ENCODE peak calls at places on chromosomes 13 and 19, in ten cellular contexts. One of them, this sample, is unnamed.

GRCh38 chr19:46785980-46786235 is 2.5 kb downstream of the SLC1A5 start:
- DNase-seq in mucosa of descending colon: no peak
- DNase-seq in brain microvascular endothelial cell: no peak
- DNase-seq in psoas muscle: no peak
- DNase-seq in neural progenitor cell: no peak
- DNase-seq in choroid plexus epithelial cell: no peak
- DNase-seq in cardiac muscle cell: no peak
- DNase-seq in spleen: no peak
- DNase-seq in tibial artery: no peak
- DNase-seq in body of pancreas: no peak
- DNase-seq in this sample: no peak

GRCh38 chr19:13902993-13903555 is 2.8 kb downstream of the BRME1 start:
- DNase-seq in body of pancreas: no peak
- DNase-seq in psoas muscle: no peak
- DNase-seq in choroid plexus epithelial cell: peak
- DNase-seq in tibial artery: no peak
- DNase-seq in brain microvascular endothelial cell: no peak
- DNase-seq in spleen: no peak
- DNase-seq in neural progenitor cell: no peak
- DNase-seq in cardiac muscle cell: peak
- DNase-seq in mucosa of descending colon: no peak
- DNase-seq in this sample: peak

GRCh38 chr13:74015137-74015536 is 119.1 kb downstream of the KLF12 start:
- DNase-seq in cardiac muscle cell: peak
- DNase-seq in choroid plexus epithelial cell: peak
- DNase-seq in neural progenitor cell: no peak
- DNase-seq in brain microvascular endothelial cell: no peak
- DNase-seq in mucosa of descending colon: no peak
- DNase-seq in body of pancreas: no peak
- DNase-seq in psoas muscle: no peak
- DNase-seq in spleen: no peak
- DNase-seq in tibial artery: no peak
- DNase-seq in this sample: no peak

GRCh38 chr19:19094513-19094912 is 30.7 kb downstream of the SLC25A42 start:
- DNase-seq in body of pancreas: no peak
- DNase-seq in mucosa of descending colon: no peak
- DNase-seq in choroid plexus epithelial cell: no peak
- DNase-seq in neural progenitor cell: no peak
- DNase-seq in spleen: no peak
- DNase-seq in psoas muscle: no peak
- DNase-seq in tibial artery: no peak
- DNase-seq in cardiac muscle cell: no peak
- DNase-seq in brain microvascular endothelial cell: no peak
- DNase-seq in this sample: no peak

GRCh38 chr19:16198363-16198636 is 589 bp downstream of the AP1M1 start:
- DNase-seq in brain microvascular endothelial cell: no peak
- DNase-seq in choroid plexus epithelial cell: no peak
- DNase-seq in mucosa of descending colon: peak
- DNase-seq in tibial artery: no peak
- DNase-seq in neural progenitor cell: no peak
- DNase-seq in spleen: peak
- DNase-seq in psoas muscle: no peak
- DNase-seq in body of pancreas: no peak
- DNase-seq in cardiac muscle cell: no peak
- DNase-seq in this sample: no peak

GRCh38 chr13:82116422-82116989 is 1765.8 kb downstream of the SLITRK1 start:
- DNase-seq in choroid plexus epithelial cell: no peak
- DNase-seq in mucosa of descending colon: no peak
- DNase-seq in spleen: no peak
- DNase-seq in psoas muscle: no peak
- DNase-seq in body of pancreas: no peak
- DNase-seq in tibial artery: no peak
- DNase-seq in cardiac muscle cell: no peak
- DNase-seq in neural progenitor cell: no peak
- DNase-seq in brain microvascular endothelial cell: no peak
- DNase-seq in this sample: no peak

GRCh38 chr13:28251462-28251861 is 113.1 kb downstream of the PAN3 start:
- DNase-seq in choroid plexus epithelial cell: no peak
- DNase-seq in cardiac muscle cell: no peak
- DNase-seq in body of pancreas: no peak
- DNase-seq in neural progenitor cell: no peak
- DNase-seq in mucosa of descending colon: no peak
- DNase-seq in psoas muscle: no peak
- DNase-seq in tibial artery: no peak
- DNase-seq in spleen: no peak
- DNase-seq in brain microvascular endothelial cell: no peak
- DNase-seq in this sample: no peak

GRCh38 chr19:35502751-35503150 is 10.7 kb downstream of the DMKN start:
- DNase-seq in brain microvascular endothelial cell: no peak
- DNase-seq in body of pancreas: no peak
- DNase-seq in neural progenitor cell: no peak
- DNase-seq in spleen: no peak
- DNase-seq in psoas muscle: no peak
- DNase-seq in mucosa of descending colon: no peak
- DNase-seq in choroid plexus epithelial cell: no peak
- DNase-seq in tibial artery: no peak
- DNase-seq in cardiac muscle cell: no peak
- DNase-seq in this sample: no peak

GRCh38 chr13:21917046-21918010 is 246.5 kb downstream of the FGF9 start:
- DNase-seq in neural progenitor cell: no peak
- DNase-seq in choroid plexus epithelial cell: no peak
- DNase-seq in mucosa of descending colon: no peak
- DNase-seq in psoas muscle: no peak
- DNase-seq in cardiac muscle cell: no peak
- DNase-seq in tibial artery: no peak
- DNase-seq in body of pancreas: no peak
- DNase-seq in brain microvascular endothelial cell: no peak
- DNase-seq in spleen: no peak
- DNase-seq in this sample: no peak

GRCh38 chr13:102300379-102300778 is 101.5 kb downstream of the FGF14 start:
- DNase-seq in mucosa of descending colon: no peak
- DNase-seq in cardiac muscle cell: no peak
- DNase-seq in brain microvascular endothelial cell: no peak
- DNase-seq in body of pancreas: no peak
- DNase-seq in spleen: no peak
- DNase-seq in psoas muscle: no peak
- DNase-seq in neural progenitor cell: no peak
- DNase-seq in choroid plexus epithelial cell: no peak
- DNase-seq in tibial artery: no peak
- DNase-seq in this sample: no peak

GRCh38 chr13:30551194-30551593 is 66.5 kb upstream of the USPL1 start:
- DNase-seq in spleen: no peak
- DNase-seq in neural progenitor cell: peak
- DNase-seq in cardiac muscle cell: peak
- DNase-seq in psoas muscle: no peak
- DNase-seq in tibial artery: no peak
- DNase-seq in mucosa of descending colon: no peak
- DNase-seq in choroid plexus epithelial cell: peak
- DNase-seq in body of pancreas: peak
- DNase-seq in brain microvascular endothelial cell: no peak
- DNase-seq in this sample: peak

GRCh38 chr13:46620029-46620428 is 67.1 kb downstream of the LRCH1 start:
- DNase-seq in choroid plexus epithelial cell: no peak
- DNase-seq in mucosa of descending colon: no peak
- DNase-seq in tibial artery: no peak
- DNase-seq in body of pancreas: no peak
- DNase-seq in psoas muscle: no peak
- DNase-seq in cardiac muscle cell: no peak
- DNase-seq in brain microvascular endothelial cell: no peak
- DNase-seq in neural progenitor cell: no peak
- DNase-seq in spleen: no peak
- DNase-seq in this sample: no peak

GRCh38 chr13:49895826-49896225 is 40.3 kb downstream of the SPRYD7 start:
- DNase-seq in cardiac muscle cell: no peak
- DNase-seq in mucosa of descending colon: no peak
- DNase-seq in tibial artery: no peak
- DNase-seq in brain microvascular endothelial cell: no peak
- DNase-seq in psoas muscle: no peak
- DNase-seq in neural progenitor cell: no peak
- DNase-seq in body of pancreas: no peak
- DNase-seq in choroid plexus epithelial cell: no peak
- DNase-seq in spleen: no peak
- DNase-seq in this sample: no peak

GRCh38 chr13:44573790-44574465 is 2.2 kb downstream of the TSC22D1 start:
- DNase-seq in neural progenitor cell: peak
- DNase-seq in mucosa of descending colon: no peak
- DNase-seq in psoas muscle: peak
- DNase-seq in tibial artery: no peak
- DNase-seq in spleen: no peak
- DNase-seq in brain microvascular endothelial cell: peak
- DNase-seq in choroid plexus epithelial cell: peak
- DNase-seq in body of pancreas: peak
- DNase-seq in cardiac muscle cell: peak
- DNase-seq in this sample: peak
- H3K4me3 ChIP-seq in neural progenitor cell: peak
- H3K4me3 ChIP-seq in mucosa of descending colon: no peak
- H3K4me3 ChIP-seq in psoas muscle: peak
- H3K4me3 ChIP-seq in tibial artery: peak
- H3K4me3 ChIP-seq in spleen: no peak
- H3K4me3 ChIP-seq in brain microvascular endothelial cell: peak
- H3K4me3 ChIP-seq in choroid plexus epithelial cell: peak
- H3K4me3 ChIP-seq in body of pancreas: no peak
- H3K4me3 ChIP-seq in cardiac muscle cell: no peak
- H3K4me3 ChIP-seq in this sample: no peak

GRCh38 chr19:480016-480855 is 16.1 kb upstream of the MADCAM1 start:
- DNase-seq in mucosa of descending colon: no peak
- DNase-seq in tibial artery: peak
- DNase-seq in brain microvascular endothelial cell: peak
- DNase-seq in choroid plexus epithelial cell: peak
- DNase-seq in psoas muscle: peak
- DNase-seq in neural progenitor cell: peak
- DNase-seq in spleen: peak
- DNase-seq in cardiac muscle cell: peak
- DNase-seq in body of pancreas: peak
- DNase-seq in this sample: peak
- TF ChIP-seq CTCF in mucosa of descending colon: peak
- TF ChIP-seq CTCF in tibial artery: peak
- TF ChIP-seq CTCF in brain microvascular endothelial cell: peak
- TF ChIP-seq CTCF in choroid plexus epithelial cell: peak
- TF ChIP-seq CTCF in psoas muscle: peak
- TF ChIP-seq CTCF in neural progenitor cell: peak
- TF ChIP-seq CTCF in spleen: peak
- TF ChIP-seq CTCF in cardiac muscle cell: peak
- TF ChIP-seq CTCF in body of pancreas: peak
- TF ChIP-seq CTCF in this sample: peak

GRCh38 chr19:10293637-10294367 is 4.0 kb downstream of the ICAM5 start:
- DNase-seq in psoas muscle: no peak
- DNase-seq in tibial artery: no peak
- DNase-seq in choroid plexus epithelial cell: no peak
- DNase-seq in cardiac muscle cell: no peak
- DNase-seq in neural progenitor cell: peak
- DNase-seq in brain microvascular endothelial cell: no peak
- DNase-seq in spleen: no peak
- DNase-seq in body of pancreas: no peak
- DNase-seq in mucosa of descending colon: no peak
- DNase-seq in this sample: no peak

GRCh38 chr19:10295847-10296591 is 6.3 kb downstream of the ICAM5 start:
- DNase-seq in mucosa of descending colon: no peak
- DNase-seq in psoas muscle: no peak
- DNase-seq in tibial artery: no peak
- DNase-seq in cardiac muscle cell: no peak
- DNase-seq in neural progenitor cell: peak
- DNase-seq in brain microvascular endothelial cell: no peak
- DNase-seq in body of pancreas: no peak
- DNase-seq in spleen: no peak
- DNase-seq in choroid plexus epithelial cell: no peak
- DNase-seq in this sample: no peak

GRCh38 chr19:10292789-10293636 is 3.3 kb downstream of the ICAM5 start:
- DNase-seq in mucosa of descending colon: peak
- DNase-seq in body of pancreas: no peak
- DNase-seq in neural progenitor cell: peak
- DNase-seq in tibial artery: no peak
- DNase-seq in cardiac muscle cell: no peak
- DNase-seq in psoas muscle: peak
- DNase-seq in spleen: no peak
- DNase-seq in choroid plexus epithelial cell: no peak
- DNase-seq in brain microvascular endothelial cell: no peak
- DNase-seq in this sample: no peak

GRCh38 chr19:10294368-10294697 is 4.6 kb downstream of the ICAM5 start:
- DNase-seq in psoas muscle: no peak
- DNase-seq in choroid plexus epithelial cell: no peak
- DNase-seq in body of pancreas: no peak
- DNase-seq in cardiac muscle cell: no peak
- DNase-seq in neural progenitor cell: peak
- DNase-seq in spleen: no peak
- DNase-seq in tibial artery: no peak
- DNase-seq in mucosa of descending colon: no peak
- DNase-seq in brain microvascular endothelial cell: no peak
- DNase-seq in this sample: no peak

DNA sequence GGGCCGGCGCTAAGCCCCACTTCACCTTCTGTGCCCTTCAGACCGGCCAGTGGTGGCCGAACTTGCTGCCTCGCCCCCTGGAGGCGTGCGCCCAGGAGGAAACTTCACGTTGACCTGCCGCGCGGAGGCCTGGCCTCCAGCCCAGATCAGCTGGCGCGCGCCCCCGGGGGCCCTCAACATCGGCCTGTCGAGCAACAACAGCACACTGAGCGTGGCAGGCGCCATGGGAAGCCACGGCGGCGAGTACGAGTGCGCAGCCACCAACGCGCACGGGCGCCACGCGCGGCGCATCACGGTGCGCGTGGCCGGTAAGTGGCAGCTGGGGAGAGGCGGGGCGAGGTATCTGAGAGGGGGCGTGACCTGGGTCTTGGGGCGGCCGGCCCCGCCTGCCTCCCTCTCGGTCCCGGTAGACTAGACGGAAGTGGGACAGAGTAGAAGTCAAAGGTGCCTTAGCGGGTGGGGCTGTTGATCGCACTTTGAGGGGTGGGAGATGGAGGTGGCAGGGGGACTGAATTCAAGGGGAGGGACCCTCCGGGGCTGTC is 5.6 kb downstream of the ICAM5 start:
- DNase-seq in cardiac muscle cell: peak
- DNase-seq in neural progenitor cell: peak
- DNase-seq in body of pancreas: no peak
- DNase-seq in spleen: peak
- DNase-seq in tibial artery: no peak
- DNase-seq in choroid plexus epithelial cell: peak
- DNase-seq in mucosa of descending colon: peak
- DNase-seq in brain microvascular endothelial cell: no peak
- DNase-seq in psoas muscle: no peak
- DNase-seq in this sample: no peak
- H3K4me3 ChIP-seq in cardiac muscle cell: no peak
- H3K4me3 ChIP-seq in neural progenitor cell: no peak
- H3K4me3 ChIP-seq in body of pancreas: no peak
- H3K4me3 ChIP-seq in spleen: peak
- H3K4me3 ChIP-seq in tibial artery: no peak
- H3K4me3 ChIP-seq in choroid plexus epithelial cell: peak
- H3K4me3 ChIP-seq in mucosa of descending colon: no peak
- H3K4me3 ChIP-seq in brain microvascular endothelial cell: peak
- H3K4me3 ChIP-seq in psoas muscle: peak
- H3K4me3 ChIP-seq in this sample: peak

DNA sequence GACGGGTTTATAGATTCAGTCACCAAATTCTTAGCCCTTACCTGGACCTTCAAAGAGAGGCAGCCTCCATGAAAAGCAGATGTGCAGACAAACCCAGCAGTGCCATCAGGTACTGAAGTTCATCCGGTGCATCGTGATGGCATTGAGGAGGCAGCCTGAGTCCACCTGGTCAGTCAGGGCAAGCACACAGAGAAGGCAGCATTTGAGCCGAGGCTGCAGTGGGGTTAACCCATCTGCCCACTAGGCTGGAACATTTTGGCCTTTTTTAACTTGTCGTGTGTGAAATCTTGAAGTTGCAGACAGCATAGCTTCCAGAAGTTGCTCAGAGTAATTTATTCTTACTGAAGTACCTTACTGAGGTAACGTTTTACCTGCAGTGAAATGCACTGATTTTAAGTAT is 4.9 kb downstream of the LMO7 start:
- DNase-seq in body of pancreas: no peak
- DNase-seq in tibial artery: no peak
- DNase-seq in choroid plexus epithelial cell: no peak
- DNase-seq in cardiac muscle cell: no peak
- DNase-seq in neural progenitor cell: no peak
- DNase-seq in brain microvascular endothelial cell: no peak
- DNase-seq in psoas muscle: no peak
- DNase-seq in spleen: no peak
- DNase-seq in mucosa of descending colon: no peak
- DNase-seq in this sample: no peak
- TF ChIP-seq CTCF in body of pancreas: no peak
- TF ChIP-seq CTCF in tibial artery: no peak
- TF ChIP-seq CTCF in choroid plexus epithelial cell: no peak
- TF ChIP-seq CTCF in cardiac muscle cell: no peak
- TF ChIP-seq CTCF in neural progenitor cell: no peak
- TF ChIP-seq CTCF in brain microvascular endothelial cell: no peak
- TF ChIP-seq CTCF in psoas muscle: no peak
- TF ChIP-seq CTCF in spleen: no peak
- TF ChIP-seq CTCF in mucosa of descending colon: no peak
- TF ChIP-seq CTCF in this sample: no peak

This sample was measured in cardiac fibroblast.